ENCODE peak calls at places on chromosomes 7 and 10, in eight cellular contexts. One of them, this sample, is unnamed.

GRCh38 chr10:8768341-8768740 is 713.9 kb downstream of the GATA3 start:
- DNase-seq in HCT116: no peak
- DNase-seq in D721Med: no peak
- DNase-seq in brain microvascular endothelial cell: no peak
- DNase-seq in PC-3: no peak
- DNase-seq in osteocyte: no peak
- DNase-seq in neural crest cell: no peak
- DNase-seq in activated CD8-positive, alpha-beta T cell treated with anti-CD3 and anti-CD28 coated beads for 36 hours: no peak
- DNase-seq in this sample: no peak

GRCh38 chr10:69332278-69333010 is 54.1 kb downstream of the HK1 start:
- DNase-seq in HCT116: no peak
- DNase-seq in D721Med: no peak
- DNase-seq in brain microvascular endothelial cell: peak
- DNase-seq in PC-3: no peak
- DNase-seq in osteocyte: no peak
- DNase-seq in neural crest cell: no peak
- DNase-seq in activated CD8-positive, alpha-beta T cell treated with anti-CD3 and anti-CD28 coated beads for 36 hours: no peak
- DNase-seq in this sample: no peak

GRCh38 chr7:72265071-72265470 is 147.1 kb downstream of the CALN1 start:
- DNase-seq in HCT116: no peak
- DNase-seq in D721Med: no peak
- DNase-seq in brain microvascular endothelial cell: no peak
- DNase-seq in PC-3: no peak
- DNase-seq in osteocyte: no peak
- DNase-seq in neural crest cell: no peak
- DNase-seq in activated CD8-positive, alpha-beta T cell treated with anti-CD3 and anti-CD28 coated beads for 36 hours: no peak
- DNase-seq in this sample: no peak

GRCh38 chr10:45179716-45180115 is 135.7 kb downstream of the OR13A1 start:
- DNase-seq in HCT116: no peak
- DNase-seq in D721Med: no peak
- DNase-seq in brain microvascular endothelial cell: no peak
- DNase-seq in PC-3: no peak
- DNase-seq in osteocyte: no peak
- DNase-seq in neural crest cell: no peak
- DNase-seq in activated CD8-positive, alpha-beta T cell treated with anti-CD3 and anti-CD28 coated beads for 36 hours: no peak
- DNase-seq in this sample: no peak

GRCh38 chr10:66180651-66181318 is 745.1 kb upstream of the LRRTM3 start:
- DNase-seq in HCT116: peak
- DNase-seq in D721Med: peak
- DNase-seq in brain microvascular endothelial cell: peak
- DNase-seq in PC-3: peak
- DNase-seq in osteocyte: no peak
- DNase-seq in neural crest cell: peak
- DNase-seq in activated CD8-positive, alpha-beta T cell treated with anti-CD3 and anti-CD28 coated beads for 36 hours: peak
- DNase-seq in this sample: peak

GRCh38 chr10:96509017-96509641 is 4.6 kb downstream of the TLL2 start:
- DNase-seq in HCT116: no peak
- DNase-seq in D721Med: no peak
- DNase-seq in brain microvascular endothelial cell: peak
- DNase-seq in PC-3: no peak
- DNase-seq in osteocyte: no peak
- DNase-seq in neural crest cell: no peak
- DNase-seq in activated CD8-positive, alpha-beta T cell treated with anti-CD3 and anti-CD28 coated beads for 36 hours: no peak
- DNase-seq in this sample: no peak

GRCh38 chr7:7103343-7104313 is 78.7 kb upstream of the C1GALT1 start:
- DNase-seq in HCT116: peak
- DNase-seq in D721Med: peak
- DNase-seq in brain microvascular endothelial cell: peak
- DNase-seq in PC-3: peak
- DNase-seq in osteocyte: no peak
- DNase-seq in neural crest cell: no peak
- DNase-seq in activated CD8-positive, alpha-beta T cell treated with anti-CD3 and anti-CD28 coated beads for 36 hours: no peak
- DNase-seq in this sample: no peak

GRCh38 chr7:48083114-48083830 is 5.8 kb upstream of the UPP1 start:
- DNase-seq in HCT116: no peak
- DNase-seq in D721Med: no peak
- DNase-seq in brain microvascular endothelial cell: peak
- DNase-seq in PC-3: peak
- DNase-seq in osteocyte: no peak
- DNase-seq in neural crest cell: no peak
- DNase-seq in activated CD8-positive, alpha-beta T cell treated with anti-CD3 and anti-CD28 coated beads for 36 hours: peak
- DNase-seq in this sample: no peak

GRCh38 chr7:28446131-28446530 is 33.8 kb downstream of the CREB5 start:
- DNase-seq in HCT116: no peak
- DNase-seq in D721Med: no peak
- DNase-seq in brain microvascular endothelial cell: no peak
- DNase-seq in PC-3: no peak
- DNase-seq in osteocyte: no peak
- DNase-seq in neural crest cell: no peak
- DNase-seq in activated CD8-positive, alpha-beta T cell treated with anti-CD3 and anti-CD28 coated beads for 36 hours: no peak
- DNase-seq in this sample: no peak

GRCh38 chr7:140229591-140230516 is 53.1 kb upstream of the KDM7A start:
- DNase-seq in HCT116: no peak
- DNase-seq in D721Med: no peak
- DNase-seq in brain microvascular endothelial cell: no peak
- DNase-seq in PC-3: no peak
- DNase-seq in osteocyte: no peak
- DNase-seq in neural crest cell: peak
- DNase-seq in activated CD8-positive, alpha-beta T cell treated with anti-CD3 and anti-CD28 coated beads for 36 hours: peak
- DNase-seq in this sample: peak

GRCh38 chr10:44974628-44975431 is 3.8 kb downstream of the DEPP1 start:
- DNase-seq in HCT116: peak
- DNase-seq in D721Med: peak
- DNase-seq in brain microvascular endothelial cell: peak
- DNase-seq in PC-3: peak
- DNase-seq in osteocyte: peak
- DNase-seq in neural crest cell: peak
- DNase-seq in activated CD8-positive, alpha-beta T cell treated with anti-CD3 and anti-CD28 coated beads for 36 hours: peak
- DNase-seq in this sample: peak

GRCh38 chr10:11444531-11445228 is 166.8 kb downstream of the USP6NL start:
- DNase-seq in HCT116: no peak
- DNase-seq in D721Med: no peak
- DNase-seq in brain microvascular endothelial cell: no peak
- DNase-seq in PC-3: no peak
- DNase-seq in osteocyte: peak
- DNase-seq in neural crest cell: no peak
- DNase-seq in activated CD8-positive, alpha-beta T cell treated with anti-CD3 and anti-CD28 coated beads for 36 hours: no peak
- DNase-seq in this sample: no peak

GRCh38 chr7:118068-118802 is 74.1 kb upstream of the FAM20C start:
- DNase-seq in HCT116: no peak
- DNase-seq in D721Med: no peak
- DNase-seq in brain microvascular endothelial cell: no peak
- DNase-seq in PC-3: no peak
- DNase-seq in osteocyte: no peak
- DNase-seq in neural crest cell: no peak
- DNase-seq in activated CD8-positive, alpha-beta T cell treated with anti-CD3 and anti-CD28 coated beads for 36 hours: no peak
- DNase-seq in this sample: no peak

GRCh38 chr7:105304040-105304895 is 84.5 kb downstream of the SRPK2 start:
- DNase-seq in HCT116: peak
- DNase-seq in D721Med: no peak
- DNase-seq in brain microvascular endothelial cell: peak
- DNase-seq in PC-3: peak
- DNase-seq in osteocyte: no peak
- DNase-seq in neural crest cell: no peak
- DNase-seq in activated CD8-positive, alpha-beta T cell treated with anti-CD3 and anti-CD28 coated beads for 36 hours: peak
- DNase-seq in this sample: no peak

GRCh38 chr10:128147064-128147463 is 20.8 kb upstream of the MKI67 start:
- DNase-seq in HCT116: no peak
- DNase-seq in D721Med: no peak
- DNase-seq in brain microvascular endothelial cell: no peak
- DNase-seq in PC-3: no peak
- DNase-seq in osteocyte: no peak
- DNase-seq in neural crest cell: no peak
- DNase-seq in activated CD8-positive, alpha-beta T cell treated with anti-CD3 and anti-CD28 coated beads for 36 hours: peak
- DNase-seq in this sample: no peak

GRCh38 chr10:33113111-33113856 is 155.3 kb upstream of the ITGB1 start:
- DNase-seq in HCT116: no peak
- DNase-seq in D721Med: no peak
- DNase-seq in brain microvascular endothelial cell: peak
- DNase-seq in PC-3: no peak
- DNase-seq in osteocyte: no peak
- DNase-seq in neural crest cell: no peak
- DNase-seq in activated CD8-positive, alpha-beta T cell treated with anti-CD3 and anti-CD28 coated beads for 36 hours: no peak
- DNase-seq in this sample: no peak

GRCh38 chr10:16518822-16519221 is 2.9 kb downstream of the C1QL3 start:
- DNase-seq in HCT116: no peak
- DNase-seq in D721Med: no peak
- DNase-seq in brain microvascular endothelial cell: no peak
- DNase-seq in PC-3: peak
- DNase-seq in osteocyte: no peak
- DNase-seq in neural crest cell: no peak
- DNase-seq in activated CD8-positive, alpha-beta T cell treated with anti-CD3 and anti-CD28 coated beads for 36 hours: no peak
- DNase-seq in this sample: no peak

GRCh38 chr7:76262683-76263402 is 39.6 kb upstream of the HSPB1 start:
- DNase-seq in HCT116: peak
- DNase-seq in D721Med: no peak
- DNase-seq in brain microvascular endothelial cell: peak
- DNase-seq in PC-3: peak
- DNase-seq in osteocyte: no peak
- DNase-seq in neural crest cell: peak
- DNase-seq in activated CD8-positive, alpha-beta T cell treated with anti-CD3 and anti-CD28 coated beads for 36 hours: peak
- DNase-seq in this sample: peak

GRCh38 chr7:6074612-6075380 is 43.6 kb downstream of the ANKRD61 start:
- DNase-seq in HCT116: no peak
- DNase-seq in D721Med: no peak
- DNase-seq in brain microvascular endothelial cell: no peak
- DNase-seq in PC-3: no peak
- DNase-seq in osteocyte: no peak
- DNase-seq in neural crest cell: no peak
- DNase-seq in activated CD8-positive, alpha-beta T cell treated with anti-CD3 and anti-CD28 coated beads for 36 hours: no peak
- DNase-seq in this sample: no peak

GRCh38 chr10:45463244-45464116 is 89.5 kb downstream of the ALOX5 start:
- DNase-seq in HCT116: no peak
- DNase-seq in D721Med: no peak
- DNase-seq in brain microvascular endothelial cell: no peak
- DNase-seq in PC-3: no peak
- DNase-seq in osteocyte: no peak
- DNase-seq in neural crest cell: no peak
- DNase-seq in activated CD8-positive, alpha-beta T cell treated with anti-CD3 and anti-CD28 coated beads for 36 hours: no peak
- DNase-seq in this sample: no peak

GRCh38 chr7:155412416-155413253 is 45.3 kb upstream of the EN2 start:
- DNase-seq in HCT116: peak
- DNase-seq in D721Med: peak
- DNase-seq in brain microvascular endothelial cell: peak
- DNase-seq in PC-3: peak
- DNase-seq in osteocyte: no peak
- DNase-seq in neural crest cell: peak
- DNase-seq in activated CD8-positive, alpha-beta T cell treated with anti-CD3 and anti-CD28 coated beads for 36 hours: peak
- DNase-seq in this sample: peak
- TF ChIP-seq CTCF in HCT116: peak
- TF ChIP-seq CTCF in D721Med: peak
- TF ChIP-seq CTCF in brain microvascular endothelial cell: peak
- TF ChIP-seq CTCF in PC-3: peak
- TF ChIP-seq CTCF in osteocyte: peak
- TF ChIP-seq CTCF in neural crest cell: peak
- TF ChIP-seq CTCF in activated CD8-positive, alpha-beta T cell treated with anti-CD3 and anti-CD28 coated beads for 36 hours: peak
- TF ChIP-seq CTCF in this sample: peak

GRCh38 chr10:323651-324293 is 188.5 kb downstream of the ZMYND11 start:
- DNase-seq in HCT116: peak
- DNase-seq in D721Med: no peak
- DNase-seq in brain microvascular endothelial cell: peak
- DNase-seq in PC-3: peak
- DNase-seq in osteocyte: peak
- DNase-seq in neural crest cell: no peak
- DNase-seq in activated CD8-positive, alpha-beta T cell treated with anti-CD3 and anti-CD28 coated beads for 36 hours: peak
- DNase-seq in this sample: no peak
- TF ChIP-seq CTCF in HCT116: no peak
- TF ChIP-seq CTCF in D721Med: no peak
- TF ChIP-seq CTCF in brain microvascular endothelial cell: no peak
- TF ChIP-seq CTCF in PC-3: no peak
- TF ChIP-seq CTCF in osteocyte: peak
- TF ChIP-seq CTCF in neural crest cell: no peak
- TF ChIP-seq CTCF in activated CD8-positive, alpha-beta T cell treated with anti-CD3 and anti-CD28 coated beads for 36 hours: no peak
- TF ChIP-seq CTCF in this sample: no peak

DNA sequence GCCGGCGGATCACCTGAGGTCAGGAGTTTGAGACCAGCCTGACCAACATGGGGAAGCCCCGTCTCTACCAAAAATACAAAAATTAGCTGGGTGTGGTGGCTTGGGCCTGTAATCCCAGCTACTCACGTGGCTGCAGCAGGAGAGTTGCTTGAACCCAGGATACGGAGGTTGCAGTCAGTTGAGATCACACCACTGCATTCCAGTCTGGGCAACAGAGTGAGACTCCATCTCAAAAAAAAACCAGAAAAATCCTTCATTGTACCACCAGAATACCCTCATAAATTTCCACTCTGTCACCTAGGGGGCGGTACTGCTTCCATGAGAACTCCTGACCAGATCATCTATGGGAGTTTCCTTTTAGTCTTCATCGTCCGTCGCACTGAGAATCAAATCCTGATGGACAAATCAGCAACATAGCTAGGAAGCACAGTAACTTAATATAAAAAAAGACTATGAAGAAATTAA is 225.8 kb upstream of the KLF14 start:
- DNase-seq in HCT116: peak
- DNase-seq in D721Med: no peak
- DNase-seq in brain microvascular endothelial cell: peak
- DNase-seq in PC-3: peak
- DNase-seq in osteocyte: no peak
- DNase-seq in neural crest cell: no peak
- DNase-seq in activated CD8-positive, alpha-beta T cell treated with anti-CD3 and anti-CD28 coated beads for 36 hours: peak
- DNase-seq in this sample: no peak
- TF ChIP-seq CTCF in HCT116: peak
- TF ChIP-seq CTCF in D721Med: peak
- TF ChIP-seq CTCF in brain microvascular endothelial cell: peak
- TF ChIP-seq CTCF in PC-3: peak
- TF ChIP-seq CTCF in osteocyte: peak
- TF ChIP-seq CTCF in neural crest cell: peak
- TF ChIP-seq CTCF in activated CD8-positive, alpha-beta T cell treated with anti-CD3 and anti-CD28 coated beads for 36 hours: peak
- TF ChIP-seq CTCF in this sample: no peak

GRCh38 chr7:4151926-4152549 is 530.1 kb upstream of the FOXK1 start:
- DNase-seq in HCT116: no peak
- DNase-seq in D721Med: no peak
- DNase-seq in brain microvascular endothelial cell: no peak
- DNase-seq in PC-3: peak
- DNase-seq in osteocyte: no peak
- DNase-seq in neural crest cell: no peak
- DNase-seq in activated CD8-positive, alpha-beta T cell treated with anti-CD3 and anti-CD28 coated beads for 36 hours: no peak
- DNase-seq in this sample: no peak
- TF ChIP-seq CTCF in HCT116: no peak
- TF ChIP-seq CTCF in D721Med: no peak
- TF ChIP-seq CTCF in brain microvascular endothelial cell: no peak
- TF ChIP-seq CTCF in PC-3: no peak
- TF ChIP-seq CTCF in osteocyte: no peak
- TF ChIP-seq CTCF in neural crest cell: no peak
- TF ChIP-seq CTCF in activated CD8-positive, alpha-beta T cell treated with anti-CD3 and anti-CD28 coated beads for 36 hours: no peak
- TF ChIP-seq CTCF in this sample: no peak

GRCh38 chr10:91090761-91091529 is 129.5 kb upstream of the PCGF5 start:
- DNase-seq in HCT116: no peak
- DNase-seq in D721Med: no peak
- DNase-seq in brain microvascular endothelial cell: peak
- DNase-seq in PC-3: no peak
- DNase-seq in osteocyte: no peak
- DNase-seq in neural crest cell: no peak
- DNase-seq in activated CD8-positive, alpha-beta T cell treated with anti-CD3 and anti-CD28 coated beads for 36 hours: no peak
- DNase-seq in this sample: no peak
- TF ChIP-seq CTCF in HCT116: no peak
- TF ChIP-seq CTCF in D721Med: no peak
- TF ChIP-seq CTCF in brain microvascular endothelial cell: peak
- TF ChIP-seq CTCF in PC-3: peak
- TF ChIP-seq CTCF in osteocyte: peak
- TF ChIP-seq CTCF in neural crest cell: peak
- TF ChIP-seq CTCF in activated CD8-positive, alpha-beta T cell treated with anti-CD3 and anti-CD28 coated beads for 36 hours: no peak
- TF ChIP-seq CTCF in this sample: peak

GRCh38 chr7:102264367-102264891 is 22.2 kb upstream of the SH2B2 start:
- DNase-seq in HCT116: no peak
- DNase-seq in D721Med: no peak
- DNase-seq in brain microvascular endothelial cell: no peak
- DNase-seq in PC-3: no peak
- DNase-seq in osteocyte: no peak
- DNase-seq in neural crest cell: no peak
- DNase-seq in activated CD8-positive, alpha-beta T cell treated with anti-CD3 and anti-CD28 coated beads for 36 hours: no peak
- DNase-seq in this sample: no peak
- TF ChIP-seq CTCF in HCT116: no peak
- TF ChIP-seq CTCF in D721Med: no peak
- TF ChIP-seq CTCF in brain microvascular endothelial cell: no peak
- TF ChIP-seq CTCF in PC-3: no peak
- TF ChIP-seq CTCF in osteocyte: no peak
- TF ChIP-seq CTCF in neural crest cell: no peak
- TF ChIP-seq CTCF in activated CD8-positive, alpha-beta T cell treated with anti-CD3 and anti-CD28 coated beads for 36 hours: no peak
- TF ChIP-seq CTCF in this sample: no peak

This sample was measured in nephron progenitor cell.